ENCODE peak calls at places on chromosomes 11 and 22, in six cellular contexts. Z is HEK293T, U is GF-D8, Q is EH, Y is SJCRH30, R is midbrain. J is an unnamed sample.

GRCh38 chr11:6672006-6672405 is 11.1 kb downstream of the MRPL17 start:
- DNase-seq in Q (no peak), R (no peak), Y (no peak), Z (no peak), U (no peak), J (no peak)

GRCh38 chr11:10293423-10294288 is at the start of gene SBF2:
- DNase-seq in R (peak), Y (peak), Q (peak), Z (peak), U (no peak), J (peak)

GRCh38 chr22:46103664-46104063 is 46.7 kb upstream of the PPARA start:
- DNase-seq in Y (no peak), U (no peak), Q (no peak), Z (no peak), R (no peak), J (no peak)

GRCh38 chr22:43262990-43263644 is 76.2 kb upstream of the TTLL12 start:
- DNase-seq in Y (peak), U (peak), Q (no peak), Z (peak), R (no peak), J (peak)

GRCh38 chr22:28903719-28904118 is 20.3 kb downstream of the ZNRF3 start:
- DNase-seq in Q (no peak), Z (no peak), U (no peak), Y (no peak), R (no peak), J (no peak)

GRCh38 chr22:43425976-43426785 is 14.4 kb downstream of the MPPED1 start:
- DNase-seq in Y (no peak), Q (no peak), Z (no peak), U (no peak), R (no peak), J (no peak)

GRCh38 chr22:19872779-19873137 is 18.1 kb upstream of the GNB1L start:
- DNase-seq in Z (no peak), Y (peak), U (no peak), R (no peak), Q (no peak), J (no peak)

GRCh38 chr11:16365456-16366355 is 9.4 kb upstream of the SOX6 start:
- DNase-seq in Z (no peak), R (no peak), Q (no peak), U (no peak), Y (no peak), J (no peak)

GRCh38 chr11:22193348-22194051 is 615 bp downstream of the ANO5 start:
- DNase-seq in Y (peak), U (no peak), R (peak), Q (no peak), Z (peak), J (peak)

GRCh38 chr11:59193741-59194140 is 19.0 kb downstream of the MPEG1 start:
- DNase-seq in Z (no peak), R (no peak), Q (no peak), Y (no peak), U (no peak), J (no peak)

GRCh38 chr11:110289472-110289871 is 6.9 kb downstream of the RDX start:
- DNase-seq in U (no peak), Q (no peak), Y (no peak), Z (no peak), R (no peak), J (no peak)

GRCh38 chr11:110362916-110363574 is 66.6 kb upstream of the RDX start:
- DNase-seq in Z (peak), Q (peak), R (no peak), U (no peak), Y (peak), J (no peak)

GRCh38 chr22:19722175-19722914 is 994 bp upstream of the GP1BB start:
- DNase-seq in Y (no peak), Z (no peak), R (no peak), U (no peak), Q (no peak), J (no peak)

GRCh38 chr11:18352581-18352980 is 30.2 kb downstream of the GTF2H1 start:
- DNase-seq in Y (no peak), Q (peak), R (no peak), Z (no peak), U (no peak), J (no peak)

GRCh38 chr22:19103881-19104821 is 18.1 kb downstream of the DGCR2 start:
- DNase-seq in Q (peak), Z (peak), R (no peak), U (no peak), Y (peak), J (no peak)

GRCh38 chr11:119470316-119471266 is 47.6 kb upstream of the THY1 start:
- DNase-seq in Q (peak), Y (no peak), Z (no peak), U (no peak), R (no peak), J (no peak)

GRCh38 chr22:36151006-36151595 is 9.5 kb downstream of the APOL3 start:
- DNase-seq in Q (peak), Z (no peak), U (no peak), R (no peak), Y (no peak), J (no peak)

GRCh38 chr11:90208857-90209256 is 14.0 kb downstream of the CHORDC1 start:
- DNase-seq in Q (no peak), Y (no peak), Z (no peak), U (no peak), R (no peak), J (no peak)

GRCh38 chr11:8327761-8328192 is 64.1 kb upstream of the LMO1 start:
- DNase-seq in Z (no peak), Y (no peak), Q (no peak), R (no peak), U (no peak), J (no peak)

GRCh38 chr22:23023294-23023693 is 47.0 kb upstream of the GNAZ start:
- DNase-seq in R (no peak), U (no peak), Z (no peak), Q (no peak), Y (no peak), J (no peak)

GRCh38 chr11:1836011-1836945 is 1.5 kb downstream of the SYT8 start:
- DNase-seq in Z (no peak), Y (no peak), U (no peak), R (no peak), Q (no peak), J (no peak)

GRCh38 chr11:134476435-134477021 is 64.5 kb upstream of the B3GAT1 start:
- DNase-seq in Z (peak), Q (no peak), Y (no peak), R (no peak), U (no peak), J (no peak)

GRCh38 chr11:5726351-5726750 is 9.9 kb upstream of the OR56B1 start:
- DNase-seq in Z (no peak), Q (no peak), U (no peak), Y (no peak), R (no peak), J (no peak)

GRCh38 chr11:36622431-36623136 is 24.5 kb upstream of the RAG2 start:
- DNase-seq in Q (peak), Z (peak), U (no peak), Y (no peak), R (peak), J (peak)

GRCh38 chr22:33747576-33748180 is 172.6 kb downstream of the LARGE1 start:
- DNase-seq in Z (no peak), Y (peak), Q (no peak), R (no peak), U (no peak), J (no peak)

GRCh38 chr22:19115628-19116027 is 6.6 kb downstream of the DGCR2 start:
- DNase-seq in U (peak), R (peak), Y (no peak), Q (peak), Z (peak), J (no peak)

GRCh38 chr11:2526808-2527381 is 82.1 kb downstream of the KCNQ1 start:
- DNase-seq in R (peak), U (no peak), Y (peak), Z (no peak), Q (no peak), J (no peak)

GRCh38 chr11:73191151-73191550 is 26.9 kb upstream of the P2RY2 start:
- DNase-seq in Q (no peak), Z (no peak), U (no peak), R (no peak), Y (no peak), J (no peak)

GRCh38 chr11:58958500-58958899 is 19.2 kb downstream of the GLYATL1 start:
- DNase-seq in U (no peak), R (peak), Q (peak), Z (peak), Y (peak), J (peak)